ENCODE peak calls at places on chromosome 4, in four cellular contexts. J, G, L and D are unnamed samples.

GRCh38 chr4:55729306-55730142 is 90.1 kb upstream of the EXOC1L start:
- DNase-seq in L (no peak), J (no peak), G (no peak), D (no peak)

GRCh38 chr4:143700420-143701352 is at the start of gene FREM3:
- DNase-seq in G (no peak), J (peak), L (no peak), D (peak)

GRCh38 chr4:105306158-105306781 is 159.6 kb downstream of the TET2 start:
- DNase-seq in L (no peak), J (peak), G (no peak), D (peak)

GRCh38 chr4:11599044-11599443 is 170.3 kb upstream of the HS3ST1 start:
- DNase-seq in J (no peak), L (no peak), G (no peak), D (no peak)

GRCh38 chr4:188780686-188781085 is 641.4 kb downstream of the TRIML1 start:
- DNase-seq in L (no peak), G (no peak), J (no peak), D (no peak)

GRCh38 chr4:66943117-66943516 is 602.2 kb downstream of the CENPC start:
- DNase-seq in G (no peak), J (no peak), L (no peak), D (no peak)

GRCh38 chr4:73916172-73916925 is 47.2 kb downstream of the CXCL1 start:
- DNase-seq in J (no peak), L (no peak), G (no peak), D (no peak)

GRCh38 chr4:154683956-154684681 is 59.7 kb upstream of the LRAT start:
- DNase-seq in J (no peak), G (no peak), L (no peak), D (no peak)

GRCh38 chr4:64883087-64883926 is 474.1 kb upstream of the TECRL start:
- DNase-seq in G (no peak), J (no peak), L (no peak), D (no peak)

GRCh38 chr4:145937021-145937861 is 1.4 kb downstream of the ZNF827 start:
- DNase-seq in G (no peak), L (no peak), J (peak), D (peak)

GRCh38 chr4:32340591-32340990 is 1620.4 kb downstream of the PCDH7 start:
- DNase-seq in G (no peak), L (no peak), J (no peak), D (no peak)

GRCh38 chr4:143700060-143700419 is 435 bp downstream of the FREM3 start:
- DNase-seq in G (no peak), L (no peak), J (peak), D (peak)

GRCh38 chr4:43709443-43709842 is 739.2 kb downstream of the KCTD8 start:
- DNase-seq in J (no peak), L (no peak), G (no peak), D (no peak)

GRCh38 chr4:54090804-54091623 is 8.9 kb upstream of the GSX2 start:
- DNase-seq in L (no peak), J (peak), G (peak), D (no peak)

GRCh38 chr4:175450446-175450845 is 361.6 kb downstream of the GPM6A start:
- DNase-seq in J (no peak), L (no peak), G (no peak), D (no peak)

GRCh38 chr4:7936963-7937362 is 2.7 kb downstream of the AFAP1 start:
- DNase-seq in L (no peak), G (no peak), J (no peak), D (no peak)

GRCh38 chr4:135186002-135186401 is 984.4 kb upstream of the PABPC4L start:
- DNase-seq in J (no peak), L (no peak), G (no peak), D (no peak)

GRCh38 chr4:101346312-101346561 is 1.1 kb downstream of the PPP3CA start:
- DNase-seq in J (peak), L (no peak), G (no peak), D (no peak)

GRCh38 chr4:56440983-56441382 is 4.9 kb downstream of the PAICS start:
- DNase-seq in J (no peak), L (no peak), G (no peak), D (no peak)

GRCh38 chr4:184755278-184755677 is 21.4 kb upstream of the CENPU start:
- DNase-seq in L (no peak), J (no peak), G (no peak), D (peak)

GRCh38 chr4:123622572-123622971 is 226.0 kb downstream of the SPRY1 start:
- DNase-seq in G (no peak), J (no peak), L (no peak), D (no peak)
- TF ChIP-seq CTCF in G (no peak), J (no peak), L (no peak), D (no peak)

DNA sequence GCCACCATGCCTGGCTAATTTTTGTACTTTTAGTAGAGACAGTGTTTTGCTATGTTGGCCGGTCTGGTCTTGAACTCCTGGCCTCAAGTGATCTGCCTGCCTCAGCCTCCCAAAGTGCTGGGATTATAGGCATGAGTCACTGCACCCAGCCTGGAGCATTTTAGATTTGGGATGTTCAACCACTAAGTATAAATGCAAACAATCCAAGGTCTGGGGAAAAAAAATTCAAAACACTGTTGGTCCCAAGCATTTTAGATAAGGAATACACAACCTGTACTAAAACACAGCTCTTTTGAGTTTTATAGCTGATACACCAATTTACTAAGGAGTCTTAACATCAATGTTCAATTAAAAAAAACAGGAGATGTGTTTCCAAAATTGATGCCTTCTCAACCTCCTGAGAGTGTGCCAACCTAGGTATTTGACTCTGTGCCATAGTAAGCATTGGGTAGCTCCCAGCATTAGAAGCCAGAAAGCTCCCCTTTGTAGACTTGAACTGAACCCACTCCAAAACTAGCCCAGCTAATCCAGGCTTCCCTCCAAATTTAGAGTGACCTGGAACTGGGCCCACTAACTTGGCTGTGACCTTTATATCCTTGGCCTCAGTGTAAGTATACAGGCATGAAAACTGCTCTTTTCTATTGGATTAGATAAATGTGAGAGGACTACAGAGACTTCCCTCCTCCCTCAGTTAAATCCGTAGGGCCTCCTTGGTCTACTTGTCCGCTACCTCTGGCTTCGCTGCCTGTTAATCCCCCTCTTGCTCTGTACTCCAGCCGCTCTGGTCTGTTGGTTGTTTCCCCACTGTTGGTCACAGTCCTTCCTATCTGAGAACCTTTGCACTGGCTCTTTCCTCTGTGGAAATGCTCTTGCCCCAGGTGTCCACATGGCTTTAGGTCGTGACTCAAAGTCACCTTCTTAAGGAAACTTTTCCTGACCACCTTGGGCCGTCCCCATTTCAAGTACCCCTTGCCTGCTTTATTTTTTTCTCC is 77.6 kb downstream of the CCKAR start:
- DNase-seq in L (no peak), G (no peak), J (no peak), D (no peak)
- TF ChIP-seq CTCF in L (no peak), G (no peak), J (no peak), D (no peak)

DNA sequence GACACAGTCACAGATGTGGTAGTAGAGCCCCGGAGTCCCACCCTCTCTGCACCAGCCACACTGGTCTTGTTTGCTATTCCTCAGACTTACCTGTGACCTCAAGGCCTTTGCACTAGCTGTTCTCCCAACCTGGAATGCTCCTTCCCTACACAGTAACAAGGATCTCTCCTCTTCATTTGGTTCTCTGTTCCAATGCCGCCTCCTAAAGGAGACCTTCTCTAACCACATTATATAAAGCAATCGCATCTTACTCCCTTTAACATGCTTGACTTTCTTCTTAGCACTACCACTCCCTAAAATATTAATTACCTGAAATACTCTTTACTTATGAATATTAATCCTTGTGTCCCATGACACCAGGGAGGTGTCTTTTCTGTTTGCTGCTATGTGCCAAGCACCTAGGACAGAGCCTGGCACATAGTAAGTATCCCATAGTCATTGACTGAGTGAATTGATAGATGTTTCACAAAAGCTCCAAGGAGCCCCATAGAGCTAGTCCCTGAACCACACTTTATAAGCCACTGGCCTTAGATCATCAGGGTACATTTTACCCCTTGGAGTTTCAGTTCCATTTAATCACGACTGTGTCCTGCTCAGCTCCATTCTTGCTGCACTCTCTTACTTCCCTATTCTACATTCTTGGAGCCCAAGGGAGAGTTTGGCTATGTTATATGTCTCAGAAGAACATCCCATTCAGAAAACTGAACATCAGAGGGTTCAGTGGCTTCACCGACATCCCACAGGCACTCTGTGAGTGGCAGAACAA is 312.7 kb downstream of the RAB28 start:
- DNase-seq in L (no peak), G (no peak), J (no peak), D (no peak)
- TF ChIP-seq CTCF in L (no peak), G (no peak), J (no peak), D (no peak)

DNA sequence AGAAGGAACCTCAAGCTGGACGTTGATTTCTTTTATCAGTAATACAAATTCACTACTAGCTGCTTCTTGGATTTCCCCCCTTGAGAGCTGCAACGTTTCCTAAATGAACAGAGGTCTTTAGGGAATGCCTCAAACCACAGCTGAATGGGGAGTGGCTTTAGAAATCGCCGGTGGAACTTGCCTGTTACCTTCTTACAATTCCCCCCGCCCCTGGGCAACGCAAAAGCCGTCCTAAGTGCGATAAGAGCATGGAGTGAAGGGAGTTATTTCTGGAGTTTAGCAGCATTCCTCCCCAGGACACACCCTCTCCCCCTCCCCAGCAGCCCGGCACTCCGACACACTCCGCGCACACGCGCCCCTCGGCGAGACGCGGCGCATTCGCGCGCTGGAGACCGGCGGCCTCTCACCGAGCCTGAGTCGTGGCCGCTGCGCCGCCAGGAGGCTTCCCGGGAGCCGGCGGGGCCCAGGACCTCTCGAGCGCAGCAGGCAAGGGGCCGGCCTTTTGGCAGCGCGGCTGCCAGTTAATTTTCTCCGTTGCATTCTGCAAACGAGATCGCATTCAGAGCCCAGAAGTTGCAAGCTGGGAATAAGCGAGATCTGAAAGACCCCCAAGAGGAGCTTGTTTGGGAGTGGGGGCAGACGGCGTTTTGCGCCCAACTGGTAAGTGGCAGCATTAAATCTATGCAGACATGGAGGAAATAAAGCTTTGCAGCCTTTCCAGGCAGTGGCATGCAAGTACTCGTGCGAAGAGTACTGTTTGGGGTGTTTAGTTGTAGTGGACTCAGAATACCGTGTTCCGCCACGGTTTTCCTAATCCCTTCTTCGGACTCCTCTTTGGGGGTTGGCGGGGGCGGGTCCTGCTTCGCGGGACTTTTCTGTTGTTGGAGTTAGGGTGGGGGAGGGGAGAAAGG is 134.6 kb downstream of the PALLD start:
- DNase-seq in L (no peak), J (no peak), G (peak), D (peak)
- TF ChIP-seq CTCF in L (no peak), J (no peak), G (peak), D (peak)

DNA sequence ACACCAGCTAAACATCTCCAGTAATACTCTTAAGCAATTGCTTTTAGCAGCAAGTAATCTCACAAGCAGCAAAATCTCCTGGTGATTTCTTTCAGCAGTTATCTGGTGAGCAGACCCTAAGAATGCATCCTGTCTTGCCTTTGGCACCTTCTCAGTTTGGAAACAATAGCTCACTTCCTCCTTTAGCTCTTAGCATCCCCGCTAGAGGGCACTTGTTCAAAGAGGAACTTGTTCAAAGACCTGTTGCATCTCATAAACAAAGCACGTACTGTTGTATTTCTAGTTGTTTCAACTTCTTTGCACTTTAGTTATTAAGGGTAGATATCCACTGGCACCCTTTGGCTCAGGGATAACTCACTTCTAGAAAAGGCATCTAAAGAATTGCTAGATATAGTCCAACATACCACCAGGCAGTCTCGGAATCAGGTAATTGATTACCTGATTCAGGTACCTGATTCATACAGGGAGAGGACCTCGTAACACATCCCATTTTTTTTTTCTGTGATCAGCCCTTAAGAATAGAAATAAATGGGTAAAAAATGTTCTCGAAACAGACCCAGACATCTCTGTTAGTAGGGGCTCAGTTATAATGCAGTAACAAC is 81.9 kb upstream of the QRFPR start:
- DNase-seq in J (peak), L (peak), G (peak), D (peak)
- TF ChIP-seq CTCF in J (peak), L (peak), G (peak), D (peak)

GRCh38 chr4:41216294-41217019 is 2.1 kb upstream of the APBB2 start:
- DNase-seq in J (peak), L (peak), G (peak), D (peak)
- TF ChIP-seq CTCF in J (no peak), L (no peak), G (peak), D (peak)